ENCODE peak calls at places on chromosomes 2 and 18, in nine cellular contexts. V is tibial nerve; T is stimulated activated CD4-positive, alpha-beta T cell treated with anti-CD3 and anti-CD28 coated beads, Interleukin-1b, Interleukin-23, amount 100 ng/mL, for 24 hours; W is NB4; I is T-helper 17 cell; G is SK-N-SH; L is amniotic stem cell; E is naive thymus-derived CD4-positive, alpha-beta T cell; R is activated effector memory CD4-positive, alpha-beta T cell treated with Interleukin-2 at 50 U/mL for 16 hours. A is an unnamed sample.

GRCh38 chr2:88187038-88187676 is 17.0 kb downstream of the THNSL2 start:
- DNase-seq in V (no peak), W (peak; percentile 61), T (no peak), E (peak; percentile 12), I (no peak), G (peak; percentile 82), L (no peak), R (no peak), A (no peak)

GRCh38 chr2:73218298-73218697 is 4.3 kb downstream of the SMYD5 start:
- DNase-seq in W (no peak), I (no peak), L (no peak), G (no peak), E (no peak), V (no peak), R (no peak), T (no peak), A (no peak)

GRCh38 chr18:11419336-11419735 is 190.1 kb upstream of the SLC35G4 start:
- DNase-seq in V (no peak), L (no peak), R (no peak), E (no peak), G (no peak), I (no peak), T (no peak), W (peak; percentile 22), A (no peak)

GRCh38 chr2:45984366-45984765 is 312.8 kb upstream of the EPAS1 start:
- DNase-seq in W (no peak), V (no peak), I (no peak), L (no peak), T (no peak), R (no peak), E (no peak), G (no peak), A (no peak)

GRCh38 chr2:232454630-232455029 is 1.3 kb upstream of the ALPI start:
- DNase-seq in R (no peak), L (no peak), G (peak; percentile 8), E (no peak), W (no peak), I (no peak), V (no peak), T (no peak), A (no peak)

GRCh38 chr2:16368328-16368727 is 297.3 kb downstream of the CYRIA start:
- DNase-seq in L (no peak), R (no peak), W (no peak), V (no peak), G (no peak), T (no peak), E (no peak), I (no peak), A (no peak)

GRCh38 chr2:134718095-134718955 is 475 bp downstream of the TMEM163 start:
- DNase-seq in E (peak; percentile 18), G (peak; percentile 79), V (no peak), T (no peak), L (no peak), W (no peak), I (no peak), R (no peak), A (no peak)

GRCh38 chr2:74554821-74555531 is 456 bp downstream of the DOK1 start:
- DNase-seq in E (no peak), T (no peak), G (peak; percentile 73), I (peak; percentile 22), V (no peak), L (no peak), R (peak; percentile 19), W (peak; percentile 75), A (no peak)

GRCh38 chr2:195898505-195898904 is 170.1 kb downstream of the DNAH7 start:
- DNase-seq in I (no peak), E (no peak), V (peak; percentile 40), R (no peak), W (no peak), T (no peak), G (peak; percentile 65), L (peak; percentile 91), A (peak; percentile 96)

GRCh38 chr2:66576381-66577330 is 141.7 kb downstream of the MEIS1 start:
- DNase-seq in T (no peak), L (no peak), W (no peak), E (no peak), V (no peak), R (no peak), I (no peak), G (no peak), A (no peak)

GRCh38 chr18:34915046-34915445 is 126.2 kb upstream of the MAPRE2 start:
- DNase-seq in R (no peak), G (no peak), T (no peak), V (no peak), W (peak; percentile 4), I (no peak), L (no peak), E (no peak), A (no peak)

GRCh38 chr18:69400976-69401474 is 337 bp downstream of the DOK6 start:
- DNase-seq in W (no peak), E (no peak), V (no peak), L (peak; percentile 3), I (no peak), T (no peak), R (no peak), G (peak; percentile 81), A (no peak)

GRCh38 chr18:74899554-74899953 is 301.9 kb downstream of the ZNF407 start:
- DNase-seq in T (no peak), W (no peak), R (no peak), I (no peak), G (no peak), L (no peak), V (peak; percentile 30), E (no peak), A (no peak)

GRCh38 chr2:96493072-96493471 is 12.1 kb downstream of the NEURL3 start:
- DNase-seq in W (no peak), I (no peak), E (no peak), R (no peak), L (no peak), T (no peak), G (no peak), V (no peak), A (no peak)

GRCh38 chr2:74436804-74437695 is 4.7 kb downstream of the RTKN start:
- DNase-seq in V (no peak), G (no peak), R (no peak), L (no peak), I (no peak), T (no peak), E (no peak), W (peak; percentile 93), A (no peak)

GRCh38 chr2:219207884-219208740 is 1.5 kb downstream of the ZFAND2B start:
- DNase-seq in W (no peak), I (no peak), L (no peak), R (no peak), E (no peak), V (no peak), T (no peak), G (peak; percentile 51), A (no peak)

GRCh38 chr18:3790702-3791101 is 340.7 kb downstream of the TGIF1 start:
- DNase-seq in R (no peak), E (no peak), G (no peak), W (no peak), L (no peak), V (no peak), I (no peak), T (no peak), A (no peak)

GRCh38 chr18:39453882-39454281 is 1888.3 kb upstream of the CELF4 start:
- DNase-seq in T (no peak), E (no peak), V (no peak), R (no peak), W (no peak), I (no peak), G (no peak), L (no peak), A (no peak)

GRCh38 chr2:141554810-141555209 is 576.0 kb downstream of the LRP1B start:
- DNase-seq in V (no peak), R (no peak), L (peak; percentile 11), W (peak; percentile 81), G (peak; percentile 7), I (no peak), E (no peak), T (no peak), A (no peak)

GRCh38 chr18:39946623-39947061 is 2008.4 kb upstream of the PIK3C3 start:
- DNase-seq in I (no peak), T (no peak), L (no peak), E (no peak), V (no peak), R (no peak), W (no peak), G (no peak), A (peak; percentile 38)

GRCh38 chr18:28972333-28972732 is 795.4 kb upstream of the CDH2 start:
- DNase-seq in W (no peak), G (no peak), E (no peak), T (no peak), I (no peak), V (no peak), L (no peak), R (no peak), A (no peak)

GRCh38 chr2:183037281-183037659 is 987 bp downstream of the NCKAP1 start:
- DNase-seq in W (no peak), T (no peak), G (no peak), L (no peak), E (no peak), I (no peak), R (no peak), V (no peak), A (no peak)

GRCh38 chr2:219344756-219345458 is 12.4 kb upstream of the RESP18 start:
- DNase-seq in L (no peak), I (no peak), G (no peak), V (peak; percentile 41), E (no peak), T (no peak), R (no peak), W (no peak), A (no peak)

A was measured in brain pericyte.